ENCODE peak calls at places on chromosome 7, in four cellular contexts. N, L, X and W are unnamed samples.

GRCh38 chr7:44914992-44915607 is 29.8 kb upstream of the PURB start:
- DNase-seq in N (no peak), L (peak), X (peak), W (peak)

GRCh38 chr7:48098846-48099245 is 9.8 kb downstream of the UPP1 start:
- DNase-seq in N (no peak), L (no peak), X (no peak), W (no peak)

GRCh38 chr7:142300689-142301088 is 42.8 kb upstream of the PRSS58 start:
- DNase-seq in N (peak), L (no peak), X (peak), W (no peak)

GRCh38 chr7:127654404-127655392 is 2.7 kb downstream of the SND1 start:
- DNase-seq in N (no peak), L (no peak), X (peak), W (no peak)

GRCh38 chr7:135536160-135536559 is 21.6 kb upstream of the NUP205 start:
- DNase-seq in N (no peak), L (no peak), X (peak), W (no peak)

GRCh38 chr7:111591-111990 is 80.8 kb upstream of the FAM20C start:
- DNase-seq in N (no peak), L (no peak), X (no peak), W (no peak)

GRCh38 chr7:144842377-144842851 is 6.6 kb upstream of the TPK1 start:
- DNase-seq in N (no peak), L (no peak), X (peak), W (no peak)

GRCh38 chr7:16471933-16472332 is 6.4 kb upstream of the SOSTDC1 start:
- DNase-seq in N (no peak), L (no peak), X (no peak), W (no peak)

GRCh38 chr7:85564861-85565630 is 378.2 kb upstream of the SEMA3D start:
- DNase-seq in N (no peak), L (no peak), X (no peak), W (no peak)

GRCh38 chr7:99141756-99142726 is 1.9 kb downstream of the SMURF1 start:
- DNase-seq in N (peak), L (no peak), X (peak), W (no peak)

GRCh38 chr7:26627871-26628270 is 236.5 kb downstream of the SKAP2 start:
- DNase-seq in N (no peak), L (no peak), X (no peak), W (no peak)

GRCh38 chr7:122457969-122458368 is 153.4 kb upstream of the FEZF1 start:
- DNase-seq in N (no peak), L (no peak), X (no peak), W (no peak)

GRCh38 chr7:141533149-141533949 is 17.9 kb upstream of the AGK start:
- DNase-seq in N (peak), L (no peak), X (peak), W (peak)

GRCh38 chr7:33762903-33763295 is 142.4 kb upstream of the BMPER start:
- DNase-seq in N (no peak), L (no peak), X (no peak), W (no peak)

GRCh38 chr7:132065193-132065972 is 509.0 kb upstream of the PODXL start:
- DNase-seq in N (no peak), L (no peak), X (no peak), W (no peak)

GRCh38 chr7:47671358-47671757 is 89.4 kb upstream of the TNS3 start:
- DNase-seq in N (no peak), L (no peak), X (no peak), W (no peak)

GRCh38 chr7:129343099-129343700 is 91.0 kb upstream of the STRIP2 start:
- DNase-seq in N (peak), L (no peak), X (peak), W (no peak)

GRCh38 chr7:45203947-45204445 is 46.4 kb downstream of the RAMP3 start:
- DNase-seq in N (no peak), L (peak), X (no peak), W (no peak)

GRCh38 chr7:48710995-48711394 is 213.4 kb upstream of the CDC14C start:
- DNase-seq in N (no peak), L (no peak), X (no peak), W (no peak)

GRCh38 chr7:143002856-143003255 is 24.1 kb downstream of the OR9A2 start:
- DNase-seq in N (no peak), L (no peak), X (no peak), W (no peak)

GRCh38 chr7:90952649-90952991 is 311.6 kb upstream of the FZD1 start:
- DNase-seq in N (no peak), L (no peak), X (no peak), W (no peak)

GRCh38 chr7:139915301-139915863 is 86.3 kb downstream of the TBXAS1 start:
- DNase-seq in N (no peak), L (no peak), X (no peak), W (no peak)

GRCh38 chr7:132544025-132544424 is 32.2 kb downstream of the PLXNA4 start:
- DNase-seq in N (no peak), L (no peak), X (no peak), W (no peak)

GRCh38 chr7:113085781-113086390 is 741 bp downstream of the GPR85 start:
- DNase-seq in N (no peak), L (no peak), X (peak), W (no peak)

GRCh38 chr7:73847941-73848723 is 5.8 kb upstream of the METTL27 start:
- DNase-seq in N (no peak), L (no peak), X (no peak), W (no peak)

GRCh38 chr7:73850212-73850611 is 7.9 kb upstream of the METTL27 start:
- DNase-seq in N (no peak), L (no peak), X (no peak), W (no peak)

GRCh38 chr7:73852500-73852899 is 8.5 kb upstream of the TMEM270 start:
- DNase-seq in N (no peak), L (no peak), X (no peak), W (no peak)

GRCh38 chr7:73851410-73852338 is 9.3 kb upstream of the TMEM270 start:
- DNase-seq in N (peak), L (peak), X (no peak), W (no peak)

GRCh38 chr7:73850781-73851207 is 8.5 kb upstream of the METTL27 start:
- DNase-seq in N (peak), L (no peak), X (no peak), W (no peak)
- TF ChIP-seq POLR2AphosphoS5 in N (no peak), L (no peak), X (no peak), W (no peak)

GRCh38 chr7:100967292-100967863 is 2.0 kb upstream of the MUC12 start:
- DNase-seq in N (no peak), L (no peak), X (no peak), W (no peak)

GRCh38 chr7:100968650-100969049 is 715 bp upstream of the MUC12 start:
- DNase-seq in N (no peak), L (no peak), X (no peak), W (no peak)

GRCh38 chr7:100966542-100967291 is 2.6 kb upstream of the MUC12 start:
- DNase-seq in N (peak), L (no peak), X (peak), W (no peak)

GRCh38 chr7:100969066-100969615 is at the start of gene MUC12:
- DNase-seq in N (no peak), L (no peak), X (no peak), W (no peak)

GRCh38 chr7:100968031-100968430 is 1.3 kb upstream of the MUC12 start:
- DNase-seq in N (no peak), L (no peak), X (no peak), W (no peak)
- TF ChIP-seq SPI1 in N (no peak), L (no peak), X (no peak), W (no peak)

DNA sequence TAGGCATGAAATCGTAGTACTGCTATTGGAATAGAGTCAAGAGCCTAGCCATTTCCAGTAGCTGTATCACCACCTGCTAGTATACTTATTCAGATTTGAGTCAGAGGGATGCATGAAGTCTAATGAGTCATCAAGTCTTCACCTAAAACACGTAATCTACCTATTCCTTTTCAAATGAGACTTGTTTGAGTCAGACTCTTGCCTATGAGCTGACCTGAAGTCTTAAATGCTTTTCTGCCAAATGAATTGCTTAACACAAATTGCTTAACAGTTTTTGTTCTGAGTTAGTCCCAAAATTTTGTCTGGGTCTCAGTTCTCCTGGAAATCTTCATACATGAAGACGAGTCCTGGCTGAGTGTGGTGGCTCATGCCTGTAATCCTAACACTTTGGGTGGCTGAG is 165.2 kb downstream of the GNAT3 start:
- DNase-seq in N (no peak), L (no peak), X (no peak), W (no peak)
- TF ChIP-seq POLR2AphosphoS5 in N (no peak), L (no peak), X (no peak), W (no peak)

DNA sequence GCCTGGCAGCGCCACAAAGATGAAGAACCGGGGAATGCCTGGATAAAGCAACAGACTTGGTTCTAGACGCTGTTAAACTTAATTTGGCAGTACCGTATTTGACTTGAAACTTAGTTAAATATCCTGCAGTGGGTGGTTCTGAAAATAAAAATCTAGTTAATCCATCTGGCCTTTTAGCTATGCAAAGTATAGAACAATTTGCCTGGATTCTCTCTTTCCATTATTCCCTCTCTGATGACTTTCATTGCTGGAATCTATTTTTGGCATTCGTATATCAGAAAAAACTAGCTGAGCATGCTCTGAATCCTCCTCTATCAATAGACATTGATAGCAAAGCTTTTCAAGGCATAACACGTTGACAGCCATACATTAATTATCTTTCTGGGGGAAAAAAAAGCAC is 203.6 kb downstream of the MACC1 start:
- DNase-seq in N (no peak), L (no peak), X (no peak), W (no peak)
- TF ChIP-seq SPI1 in N (no peak), L (no peak), X (no peak), W (no peak)

DNA sequence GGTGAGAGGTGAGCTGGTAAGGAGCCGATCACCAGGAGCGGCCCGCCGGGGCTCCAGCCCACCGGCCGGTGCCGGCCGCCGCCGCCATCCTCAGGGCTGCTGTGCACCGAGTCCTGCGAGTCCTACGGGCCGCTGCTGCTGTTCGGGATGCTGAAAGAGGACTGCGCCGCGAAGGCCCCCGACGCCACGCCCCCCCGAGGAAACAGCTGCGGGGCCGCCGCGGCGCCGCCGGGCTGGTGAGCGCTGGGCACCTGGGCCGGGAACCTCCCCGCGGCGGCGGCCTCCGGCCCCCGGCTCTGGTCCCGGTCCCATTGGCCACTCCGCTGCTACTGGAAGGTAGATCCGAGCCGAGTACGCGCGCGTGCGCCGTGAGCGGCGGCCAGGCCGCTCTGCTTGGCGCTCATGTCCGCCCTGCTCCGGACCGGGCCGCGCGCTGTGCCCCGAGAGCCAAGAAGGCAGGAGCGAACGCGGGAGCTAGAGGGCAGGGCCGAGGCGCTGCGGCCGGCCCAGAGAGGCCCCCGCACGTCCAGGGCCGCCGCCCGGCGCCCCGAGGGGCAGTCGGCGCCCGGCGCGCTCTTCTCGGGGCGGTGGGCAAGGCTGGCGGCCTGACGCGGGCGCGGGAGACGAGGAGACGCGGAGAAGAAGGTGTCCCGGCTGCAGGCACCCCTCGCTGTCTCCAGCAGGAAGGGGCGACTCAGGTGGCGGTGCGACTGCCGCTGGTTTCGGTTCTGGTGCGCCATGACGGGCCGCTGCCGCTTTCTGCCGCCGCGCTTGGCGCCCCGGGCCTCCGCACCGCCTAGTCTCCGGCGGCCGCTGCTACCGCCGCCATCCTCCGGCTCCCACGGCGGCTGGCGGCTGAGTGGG is 121.3 kb upstream of the WIPF3 start:
- DNase-seq in N (peak), L (no peak), X (peak), W (peak)
- TF ChIP-seq POLR2AphosphoS5 in N (no peak), L (no peak), X (no peak), W (no peak)

GRCh38 chr7:119105381-119105780 is 880.9 kb downstream of the ANKRD7 start:
- DNase-seq in N (no peak), L (no peak), X (no peak), W (no peak)
- TF ChIP-seq SPI1 in N (no peak), L (no peak), X (no peak), W (no peak)

GRCh38 chr7:36287371-36288241 is 102.1 kb upstream of the ANLN start:
- DNase-seq in N (no peak), L (no peak), X (no peak), W (no peak)
- TF ChIP-seq POLR2AphosphoS5 in N (no peak), L (no peak), X (no peak), W (no peak)

GRCh38 chr7:108497082-108497725 is 28.7 kb downstream of the PNPLA8 start:
- DNase-seq in N (peak), L (peak), X (peak), W (no peak)
- TF ChIP-seq SPI1 in N (no peak), L (peak), X (peak), W (peak)

DNA sequence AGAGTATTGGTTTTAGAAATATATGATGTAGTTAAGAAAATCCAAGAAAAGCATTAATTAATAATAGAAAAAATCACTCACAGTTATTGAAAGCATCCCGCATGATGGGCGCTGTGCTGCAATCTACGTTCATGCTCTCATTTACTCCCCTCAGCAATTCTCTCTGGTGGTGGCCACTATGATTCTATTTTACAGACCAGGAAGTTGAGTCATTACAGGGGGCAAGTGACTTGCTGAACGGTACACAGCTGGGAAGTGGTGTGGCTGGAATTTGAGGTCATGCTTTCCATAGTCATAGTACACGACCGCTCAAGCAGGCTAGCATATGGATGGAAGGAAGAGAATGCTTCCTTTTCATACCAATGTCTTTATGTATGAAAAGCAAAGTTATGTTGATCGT is 117.4 kb downstream of the TES start:
- DNase-seq in N (no peak), L (no peak), X (no peak), W (no peak)
- TF ChIP-seq POLR2AphosphoS5 in N (no peak), L (no peak), X (no peak), W (no peak)

GRCh38 chr7:82674319-82674718 is 230.7 kb upstream of the CACNA2D1 start:
- DNase-seq in N (no peak), L (no peak), X (no peak), W (no peak)
- TF ChIP-seq SPI1 in N (no peak), L (no peak), X (no peak), W (no peak)